ENCODE peak calls at places on chromosome 1, in ten cellular contexts. A is suprapubic skin, M is endothelial cell of umbilical vein, Z is stomach, E is K562, R is HCT116, I is sigmoid colon, V is transverse colon, J is H1, L is prostate gland. D is an unnamed sample. For H3K36me3, the result is how much of the 10 kb centered on the place peaks cover.

GRCh38 chr1:197692965-197693364 is 82.3 kb downstream of the DENND1B start:
- DNase-seq in Z (no peak), A (no peak), J (no peak), E (no peak), L (no peak), M (peak), I (no peak), V (no peak), R (peak), D (no peak)

GRCh38 chr1:37753473-37754321 is 11.2 kb downstream of the EPHA10 start:
- DNase-seq in J (peak), A (no peak), M (no peak), E (no peak), Z (no peak), L (no peak), R (no peak), I (no peak), V (no peak), D (no peak)

GRCh38 chr1:25579241-25579946 is 36.0 kb downstream of the LDLRAP1 start:
- DNase-seq in A (no peak), L (no peak), Z (no peak), I (no peak), V (no peak), E (no peak), M (peak), R (no peak), J (no peak), D (no peak)

GRCh38 chr1:162380061-162380846 is 1.3 kb upstream of the C1orf226 start:
- DNase-seq in J (no peak), I (no peak), A (no peak), R (no peak), Z (no peak), V (no peak), L (no peak), M (no peak), E (peak), D (no peak)

GRCh38 chr1:27527223-27527856 is 37.4 kb upstream of the WASF2 start:
- DNase-seq in Z (no peak), I (peak), L (peak), M (no peak), E (peak), A (peak), R (no peak), V (peak), J (peak), D (peak)

GRCh38 chr1:47388548-47389238 is 27.4 kb upstream of the FOXE3 start:
- DNase-seq in I (peak), E (peak), J (peak), V (peak), M (peak), L (peak), A (no peak), Z (peak), R (peak), D (peak)

GRCh38 chr1:40153073-40153770 is 8.0 kb upstream of the RLF start:
- DNase-seq in M (peak), L (peak), V (no peak), A (no peak), Z (no peak), R (peak), I (no peak), J (no peak), E (peak), D (no peak)

GRCh38 chr1:10776206-10776905 is 20.1 kb downstream of the CASZ1 start:
- DNase-seq in J (no peak), A (no peak), M (no peak), E (no peak), V (peak), R (no peak), L (peak), I (no peak), Z (peak), D (peak)

GRCh38 chr1:74334147-74334546 is 99.0 kb downstream of the TNNI3K start:
- DNase-seq in V (no peak), M (no peak), Z (no peak), R (no peak), E (no peak), J (no peak), L (no peak), I (no peak), A (no peak), D (no peak)

GRCh38 chr1:3858231-3858981 is 1.1 kb downstream of the DFFB start:
- DNase-seq in V (peak), L (no peak), R (no peak), I (no peak), M (peak), Z (peak), J (peak), E (peak), A (no peak), D (no peak)

GRCh38 chr1:56064705-56065104 is 514.7 kb downstream of the PLPP3 start:
- DNase-seq in E (no peak), R (peak), M (no peak), A (no peak), L (no peak), V (no peak), J (no peak), Z (no peak), I (no peak), D (no peak)

GRCh38 chr1:41466146-41466545 is 18.3 kb downstream of the EDN2 start:
- DNase-seq in J (no peak), E (no peak), M (no peak), L (no peak), V (peak), I (no peak), A (no peak), Z (peak), R (no peak), D (no peak)

GRCh38 chr1:207579436-207579799 is 65.5 kb upstream of the CR1L start:
- DNase-seq in M (peak), L (peak), I (no peak), R (peak), V (peak), J (peak), E (peak), Z (peak), A (no peak), D (no peak)

GRCh38 chr1:160708118-160708517 is 3.5 kb downstream of the CD48 start:
- DNase-seq in E (no peak), Z (no peak), J (no peak), M (no peak), V (no peak), A (no peak), I (no peak), L (no peak), R (no peak), D (no peak)
- TF ChIP-seq POLR2A in E (no peak), Z (no peak), J (no peak), M (no peak), V (no peak), A (no peak), I (no peak), L (no peak), R (no peak), D (no peak)

DNA sequence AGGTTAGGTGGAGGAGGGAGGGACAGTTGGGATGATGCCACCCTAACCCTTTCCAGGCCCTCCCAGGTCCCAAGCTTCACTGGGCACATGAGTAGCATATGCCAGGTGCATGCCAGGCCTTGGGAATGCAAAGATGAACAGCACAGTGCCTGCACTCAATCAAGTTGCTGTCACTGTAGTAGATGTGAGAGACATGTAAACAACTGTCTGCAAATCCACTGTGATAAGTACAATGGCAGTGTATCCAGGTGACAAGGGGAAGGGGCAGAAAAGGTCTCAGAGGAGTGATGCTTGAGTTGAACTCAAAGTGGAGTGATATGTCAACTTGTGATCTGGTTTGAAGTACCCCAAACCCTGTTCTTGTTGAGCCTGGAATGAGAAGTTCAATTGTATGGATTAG is 49.5 kb upstream of the LRRN2 start:
- DNase-seq in Z (no peak), E (no peak), A (no peak), J (peak), I (no peak), R (no peak), L (no peak), M (no peak), V (no peak), D (no peak)
- TF ChIP-seq POLR2AphosphoS5 in Z (no peak), E (no peak), A (no peak), J (no peak), I (no peak), R (no peak), L (no peak), M (no peak), V (no peak), D (no peak)

GRCh38 chr1:167864392-167864992 is 49.4 kb downstream of the ADCY10 start:
- DNase-seq in J (no peak), A (no peak), L (no peak), R (no peak), E (no peak), I (no peak), M (no peak), Z (no peak), V (no peak), D (no peak)

GRCh38 chr1:167860231-167860923 is 53.6 kb downstream of the ADCY10 start:
- DNase-seq in I (no peak), R (no peak), M (no peak), V (no peak), Z (no peak), E (no peak), J (no peak), L (no peak), A (no peak), D (no peak)

GRCh38 chr1:167861664-167862381 is 52.1 kb downstream of the ADCY10 start:
- DNase-seq in I (no peak), J (no peak), A (no peak), Z (no peak), R (no peak), M (no peak), E (no peak), L (no peak), V (no peak), D (no peak)

GRCh38 chr1:167863921-167864279 is 50.0 kb downstream of the ADCY10 start:
- DNase-seq in J (no peak), Z (no peak), E (no peak), M (no peak), A (no peak), I (no peak), V (no peak), R (no peak), L (no peak), D (no peak)

DNA sequence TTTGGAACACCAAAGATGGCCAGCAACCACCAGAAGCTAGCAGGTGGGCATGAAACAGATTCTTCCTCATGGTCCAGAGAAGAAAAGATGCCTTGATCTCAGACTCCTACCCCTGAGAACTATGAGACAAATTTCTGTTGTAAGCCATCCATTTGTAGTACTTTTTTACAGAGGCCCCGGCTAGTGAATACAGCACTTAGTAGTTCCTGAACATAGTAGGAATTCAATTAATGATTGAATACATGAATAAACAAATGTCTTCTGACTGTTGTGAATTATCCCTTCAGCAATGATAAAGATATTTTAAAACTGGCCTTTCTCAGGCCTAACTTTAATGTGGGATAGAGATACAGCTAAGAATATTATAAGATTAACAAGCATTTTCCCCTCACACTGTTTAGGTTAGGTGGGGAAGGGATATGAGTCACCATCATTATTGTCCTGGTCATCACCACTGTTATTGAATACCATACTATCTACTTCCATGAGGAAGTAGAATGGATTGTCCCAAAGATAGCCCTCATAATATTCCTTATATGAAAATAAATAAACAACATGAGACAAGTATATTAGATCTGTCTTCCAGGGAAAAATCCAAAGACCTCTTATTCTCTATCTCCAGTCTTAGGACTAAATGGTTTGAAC is 51.4 kb downstream of the ADCY10 start:
- DNase-seq in Z (no peak), V (no peak), I (no peak), E (no peak), M (peak), A (no peak), R (no peak), J (no peak), L (no peak), D (no peak)
- H3K36me3 ChIP-seq in Z (under half), V (under half), I (under half), E (under half), M (under half), A (under half), R (under half), J (under half), L (under half), D (under half)

GRCh38 chr1:212675675-212676074 is 24.0 kb downstream of the BATF3 start:
- DNase-seq in M (no peak), L (no peak), Z (no peak), V (no peak), J (no peak), E (no peak), A (no peak), I (no peak), R (no peak), D (no peak)

GRCh38 chr1:212677573-212677972 is 22.1 kb downstream of the BATF3 start:
- DNase-seq in R (no peak), J (peak), L (no peak), M (no peak), I (no peak), Z (no peak), V (no peak), E (no peak), A (no peak), D (no peak)

GRCh38 chr1:212678456-212679410 is 20.9 kb downstream of the BATF3 start:
- DNase-seq in R (no peak), V (no peak), E (no peak), I (no peak), A (no peak), L (no peak), M (no peak), Z (no peak), J (no peak), D (no peak)

GRCh38 chr1:212674872-212675271 is 24.8 kb downstream of the BATF3 start:
- DNase-seq in I (no peak), A (no peak), V (no peak), Z (no peak), R (no peak), J (no peak), L (no peak), M (no peak), E (no peak), D (no peak)

GRCh38 chr1:212677136-212677535 is 22.5 kb downstream of the BATF3 start:
- DNase-seq in R (no peak), M (no peak), L (no peak), V (no peak), Z (no peak), A (no peak), E (no peak), I (no peak), J (peak), D (no peak)
- TF ChIP-seq POLR2A in R (no peak), M (no peak), L (no peak), V (no peak), Z (no peak), A (no peak), E (no peak), I (no peak), J (no peak), D (no peak)

DNA sequence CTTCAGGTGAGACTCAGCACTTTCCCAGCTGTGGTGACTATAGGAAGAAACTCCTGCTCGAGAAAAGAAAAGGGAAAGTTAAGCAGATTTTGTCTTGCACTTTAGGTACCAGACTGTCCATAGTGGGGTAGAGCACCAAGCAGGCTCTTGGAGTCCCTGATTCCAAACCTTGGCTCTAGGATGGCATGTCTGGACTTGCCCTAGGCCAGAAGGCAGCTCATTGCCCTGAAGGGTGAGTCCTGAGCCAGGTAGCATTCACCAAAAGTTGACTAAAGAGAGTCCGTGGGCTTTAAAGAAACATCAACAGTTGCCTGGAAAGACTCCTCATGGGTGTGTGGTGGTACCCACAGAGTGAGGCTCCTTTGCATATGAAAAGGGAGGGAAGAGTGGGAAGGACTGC is 145.2 kb upstream of the SNX7 start:
- DNase-seq in M (no peak), V (no peak), J (no peak), A (no peak), I (no peak), Z (no peak), L (no peak), R (no peak), E (no peak), D (no peak)
- TF ChIP-seq POLR2AphosphoS5 in M (no peak), V (no peak), J (no peak), A (no peak), I (no peak), Z (no peak), L (no peak), R (no peak), E (no peak), D (no peak)

GRCh38 chr1:7827134-7827955 is 25.5 kb downstream of the UTS2 start:
- DNase-seq in E (peak), V (no peak), J (no peak), M (peak), Z (no peak), R (no peak), L (no peak), I (no peak), A (no peak), D (no peak)

GRCh38 chr1:7826363-7826762 is 26.5 kb downstream of the UTS2 start:
- DNase-seq in V (no peak), J (no peak), A (no peak), R (no peak), Z (no peak), I (no peak), M (no peak), E (peak), L (no peak), D (no peak)

GRCh38 chr1:7831458-7831857 is 21.4 kb downstream of the UTS2 start:
- DNase-seq in R (no peak), V (no peak), M (peak), E (no peak), A (no peak), Z (no peak), J (no peak), L (no peak), I (no peak), D (no peak)
- H3K36me3 ChIP-seq in R (under half), V (under half), M (under half), E (under half), A (half or more), Z (half or more), J (under half), L (under half), I (under half), D (under half)

GRCh38 chr1:168178638-168179410 is at the start of gene TIPRL:
- DNase-seq in E (peak), L (peak), J (peak), Z (peak), I (peak), V (peak), M (peak), R (peak), A (peak), D (peak)
- TF ChIP-seq POLR2A in E (peak), L (peak), J (peak), Z (no peak), I (peak), V (peak), M (peak), R (no peak), A (peak), D (peak)

GRCh38 chr1:8169364-8170058 is 143.4 kb upstream of the ERRFI1 start:
- DNase-seq in V (peak), A (no peak), M (peak), I (peak), J (no peak), E (no peak), Z (peak), L (peak), R (no peak), D (no peak)
- TF ChIP-seq POLR2AphosphoS5 in V (peak), A (no peak), M (peak), I (peak), J (no peak), E (no peak), Z (peak), L (peak), R (peak), D (peak)

DNA sequence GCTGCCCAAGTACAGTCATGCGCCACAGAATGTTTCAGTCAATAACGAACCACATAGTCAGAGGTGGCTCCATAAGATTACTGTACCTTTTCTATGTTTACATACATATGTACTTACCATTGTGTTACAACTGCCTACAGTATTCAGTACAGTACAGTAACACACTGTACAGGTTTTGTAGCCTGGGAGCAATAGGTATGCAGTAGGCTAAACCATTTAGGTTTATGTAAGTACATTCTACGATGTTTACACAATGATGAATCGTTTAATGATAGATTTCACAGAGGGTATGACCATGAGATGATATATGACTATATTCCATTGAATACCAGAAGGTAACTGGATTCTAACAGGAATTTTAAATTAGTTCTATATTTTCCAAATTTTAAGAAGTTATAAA is 10.5 kb downstream of the YY1AP1 start:
- DNase-seq in A (no peak), J (no peak), Z (no peak), E (no peak), I (no peak), L (no peak), R (no peak), V (no peak), M (no peak), D (no peak)
- H3K36me3 ChIP-seq in A (half or more), J (under half), Z (half or more), E (half or more), I (half or more), L (under half), R (under half), V (half or more), M (under half), D (under half)

GRCh38 chr1:149885364-149886111 is 13.8 kb upstream of the BOLA1 start:
- DNase-seq in I (peak), R (peak), J (peak), Z (peak), A (peak), V (peak), L (peak), E (peak), M (peak), D (peak)

GRCh38 chr1:149888999-149889289 is 10.4 kb upstream of the BOLA1 start:
- DNase-seq in J (no peak), V (no peak), E (no peak), R (no peak), A (no peak), M (no peak), L (peak), Z (peak), I (peak), D (no peak)

GRCh38 chr1:149887456-149888159 is 11.8 kb upstream of the BOLA1 start:
- DNase-seq in I (peak), Z (peak), R (peak), L (peak), M (peak), V (peak), A (peak), J (peak), E (peak), D (peak)

GRCh38 chr1:149886396-149887195 is 12.8 kb upstream of the BOLA1 start:
- DNase-seq in M (peak), L (peak), V (peak), Z (peak), I (peak), E (peak), A (peak), R (peak), J (peak), D (peak)

DNA sequence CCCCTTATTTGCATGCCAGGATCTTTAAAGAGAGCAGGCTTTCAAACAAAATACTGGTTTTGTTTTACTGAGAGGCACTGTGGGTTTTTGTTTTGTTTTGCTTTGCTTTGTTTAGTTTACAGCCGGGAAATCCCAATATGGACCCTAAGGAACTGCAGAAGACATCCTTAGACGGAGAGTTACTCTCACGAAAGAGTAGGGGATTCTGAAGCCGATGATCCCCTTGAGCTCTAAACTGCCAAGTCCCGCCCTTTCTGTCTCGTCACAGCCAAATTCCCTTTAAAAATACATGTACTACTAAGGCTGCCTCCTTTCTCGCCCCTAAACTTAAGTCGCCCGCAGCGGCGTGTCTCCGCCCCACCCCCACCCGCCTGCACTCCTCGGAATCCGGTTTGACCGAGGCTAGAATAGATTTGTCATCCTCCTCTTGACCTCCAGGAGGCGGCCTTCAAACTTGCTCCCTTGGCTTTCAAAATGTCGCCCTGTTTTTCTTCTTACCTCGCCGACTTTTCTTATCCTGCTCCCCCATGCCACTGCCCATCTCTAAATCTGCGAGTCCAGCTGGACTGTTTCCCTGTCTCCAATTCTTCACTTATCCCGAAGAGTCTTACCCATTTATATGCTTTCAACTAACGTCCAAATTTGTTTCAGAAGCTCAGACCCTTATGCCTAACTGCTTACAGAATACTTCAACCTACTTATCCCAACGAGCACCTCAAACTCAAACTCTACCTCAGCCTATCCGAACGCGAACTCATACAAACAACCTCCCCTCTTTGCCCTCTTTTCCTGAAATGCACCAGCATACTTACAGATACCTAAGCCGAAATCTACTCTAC is 11.0 kb upstream of the BOLA1 start:
- DNase-seq in V (peak), R (peak), L (peak), Z (peak), I (peak), J (peak), E (peak), A (peak), M (peak), D (peak)
- TF ChIP-seq POLR2A in V (no peak), R (peak), L (peak), Z (no peak), I (no peak), J (peak), E (no peak), A (no peak), M (peak), D (no peak)

D was measured in breast epithelium.